ENCODE peak calls at places on chromosomes 11 and 22, in ten cellular contexts. U is NCI-H2227 treated with DMSO at 0.1 percent for 48 hours; S is stimulated activated CD4-positive, alpha-beta T cell treated with anti-CD3 and anti-CD28 coated beads, Interleukin-2, amount 100 ng/mL, for 48 hours; H is cardiac muscle cell; V is NCI-H1930; X is activated naive CD4-positive, alpha-beta T cell treated with anti-CD3 and anti-CD28 coated beads for 36 hours; A is endothelial cell; P is AG04450; M is ecto neural progenitor cell; C is stimulated activated naive CD8-positive, alpha-beta T cell treated with anti-CD3 and anti-CD28 coated beads, Interleukin-15, amount 100 ng/mL, for 72 hours. G is an unnamed sample.

GRCh38 chr11:66429983-66430602 is 8.6 kb downstream of the MRPL11 start:
- DNase-seq in U (peak; percentile 64), P (peak; percentile 41), C (peak; percentile 71), H (peak; percentile 94), M (peak; percentile 83), S (peak; percentile 85), A (peak; percentile 77), X (peak; percentile 85), V (peak; percentile 76), G (peak; percentile 76)

GRCh38 chr11:69686856-69687255 is 11.7 kb upstream of the LTO1 start:
- DNase-seq in A (no peak), H (no peak), P (no peak), S (no peak), U (no peak), M (no peak), V (no peak), X (no peak), C (no peak), G (no peak)

GRCh38 chr22:45574069-45574703 is 71.5 kb downstream of the FBLN1 start:
- DNase-seq in V (no peak), A (no peak), H (no peak), P (no peak), C (no peak), M (no peak), X (no peak), U (no peak), S (no peak), G (no peak)

GRCh38 chr11:120611576-120611975 is 100.0 kb downstream of the GRIK4 start:
- DNase-seq in A (no peak), P (no peak), U (no peak), V (no peak), M (no peak), H (no peak), S (no peak), X (no peak), C (no peak), G (no peak)

GRCh38 chr11:7606496-7606895 is 66.8 kb downstream of the CYB5R2 start:
- DNase-seq in P (no peak), C (no peak), X (no peak), U (no peak), A (no peak), H (no peak), S (no peak), M (no peak), V (no peak), G (no peak)

GRCh38 chr22:45149671-45150070 is 14.1 kb upstream of the NUP50 start:
- DNase-seq in M (no peak), H (no peak), X (no peak), C (no peak), P (no peak), A (no peak), S (no peak), U (no peak), V (no peak), G (no peak)

GRCh38 chr11:86990079-86990478 is 34.9 kb upstream of the FZD4 start:
- DNase-seq in V (no peak), C (no peak), A (no peak), H (no peak), U (no peak), S (no peak), P (no peak), X (no peak), M (no peak), G (no peak)

GRCh38 chr11:108500721-108501120 is 2.5 kb upstream of the POGLUT3 start:
- DNase-seq in A (no peak), V (no peak), P (no peak), H (peak; percentile 38), U (no peak), M (no peak), C (no peak), S (no peak), X (no peak), G (no peak)

GRCh38 chr11:110752890-110753289 is 40.7 kb upstream of the ARHGAP20 start:
- DNase-seq in C (no peak), H (no peak), S (no peak), M (no peak), U (no peak), A (no peak), X (no peak), P (no peak), V (no peak), G (no peak)

GRCh38 chr11:68164437-68164836 is 43.2 kb upstream of the CHKA start:
- DNase-seq in P (no peak), V (no peak), A (no peak), X (no peak), U (no peak), C (no peak), H (no peak), M (no peak), S (no peak), G (no peak)

GRCh38 chr11:1978865-1979473 is 18.7 kb downstream of the H19 start:
- DNase-seq in M (no peak), X (no peak), C (no peak), V (no peak), A (no peak), H (no peak), P (no peak), U (no peak), S (no peak), G (no peak)

GRCh38 chr11:86978756-86979608 is 23.8 kb upstream of the FZD4 start:
- DNase-seq in A (no peak), U (no peak), C (no peak), H (peak; percentile 41), S (no peak), P (no peak), V (no peak), X (peak; percentile 19), M (no peak), G (no peak)

GRCh38 chr11:94586546-94586945 is 19.4 kb downstream of the PIWIL4 start:
- DNase-seq in C (no peak), A (no peak), V (no peak), X (no peak), M (no peak), P (no peak), U (no peak), S (no peak), H (no peak), G (no peak)

GRCh38 chr11:111733655-111734088 is 32.5 kb downstream of the PPP2R1B start:
- DNase-seq in H (no peak), A (no peak), V (no peak), X (no peak), U (no peak), S (no peak), C (no peak), P (no peak), M (no peak), G (no peak)

GRCh38 chr22:45726081-45726480 is 54.4 kb downstream of the ATXN10 start:
- DNase-seq in M (no peak), P (no peak), X (no peak), A (no peak), C (no peak), H (no peak), S (no peak), V (no peak), U (no peak), G (no peak)

GRCh38 chr11:93532285-93532789 is 10.9 kb downstream of the SMCO4 start:
- DNase-seq in V (no peak), U (no peak), M (no peak), H (no peak), C (no peak), P (no peak), S (no peak), A (no peak), X (peak; percentile 21), G (no peak)

G was measured in neuronal stem cell.